ENCODE peak calls at places on chromosomes 3 and 15, in six cellular contexts. T is CD4-positive, alpha-beta T cell; B is K562; R is tibial nerve; U is AG04449; O is ovary. F is an unnamed sample.

GRCh38 chr3:128133273-128133883 is 9.8 kb upstream of the RUVBL1 start:
- DNase-seq in T (peak), B (no peak), R (no peak), U (no peak), O (no peak), F (no peak)

GRCh38 chr15:29566914-29567313 is 255.4 kb downstream of the TJP1 start:
- DNase-seq in T (no peak), B (no peak), R (no peak), U (no peak), O (no peak), F (no peak)

GRCh38 chr3:141389703-141390102 is 21.4 kb downstream of the ZBTB38 start:
- DNase-seq in T (no peak), B (no peak), R (no peak), U (no peak), O (no peak), F (no peak)

GRCh38 chr3:110101361-110101760 is 764.0 kb upstream of the DPPA4 start:
- DNase-seq in T (no peak), B (no peak), R (no peak), U (no peak), O (no peak), F (no peak)

GRCh38 chr3:144521131-144521530 is 549.5 kb downstream of the DIPK2A start:
- DNase-seq in T (no peak), B (no peak), R (no peak), U (no peak), O (no peak), F (no peak)

GRCh38 chr3:108125550-108126071 is 34.8 kb upstream of the CD47 start:
- DNase-seq in T (peak), B (peak), R (no peak), U (no peak), O (no peak), F (no peak)

GRCh38 chr15:70033529-70034140 is 64.1 kb downstream of the TLE3 start:
- DNase-seq in T (no peak), B (no peak), R (no peak), U (no peak), O (no peak), F (no peak)

GRCh38 chr3:24680214-24680967 is 185.7 kb upstream of the THRB start:
- DNase-seq in T (peak), B (peak), R (peak), U (no peak), O (peak), F (peak)

GRCh38 chr15:81326466-81327212 is 2.7 kb upstream of the STARD5 start:
- DNase-seq in T (no peak), B (no peak), R (no peak), U (no peak), O (no peak), F (no peak)

GRCh38 chr15:56532766-56533455 is 68.0 kb upstream of the MNS1 start:
- DNase-seq in T (no peak), B (no peak), R (no peak), U (no peak), O (no peak), F (no peak)

GRCh38 chr3:88141458-88142083 is 8.2 kb upstream of the C3orf38 start:
- DNase-seq in T (no peak), B (no peak), R (no peak), U (peak), O (no peak), F (no peak)

GRCh38 chr15:85440451-85440850 is 60.0 kb downstream of the AKAP13 start:
- DNase-seq in T (no peak), B (no peak), R (no peak), U (no peak), O (no peak), F (peak)

GRCh38 chr3:141530133-141530768 is 43.4 kb downstream of the RASA2 start:
- DNase-seq in T (peak), B (no peak), R (no peak), U (peak), O (no peak), F (no peak)

GRCh38 chr15:44782516-44782915 is 46.2 kb downstream of the TRIM69 start:
- DNase-seq in T (no peak), B (no peak), R (no peak), U (no peak), O (no peak), F (no peak)

GRCh38 chr15:28096720-28097431 is 2.2 kb downstream of the OCA2 start:
- DNase-seq in T (no peak), B (no peak), R (no peak), U (no peak), O (no peak), F (no peak)

GRCh38 chr3:63950698-63951097 is 38.5 kb upstream of the SCAANT1 start:
- DNase-seq in T (no peak), B (no peak), R (no peak), U (no peak), O (no peak), F (no peak)

GRCh38 chr3:24616138-24616829 is 121.6 kb upstream of the THRB start:
- DNase-seq in T (no peak), B (no peak), R (no peak), U (no peak), O (no peak), F (no peak)

GRCh38 chr3:156445117-156445968 is 109.6 kb downstream of the SSR3 start:
- DNase-seq in T (no peak), B (no peak), R (no peak), U (no peak), O (no peak), F (no peak)

GRCh38 chr15:68820205-68820588 is 498 bp downstream of the ANP32A start:
- DNase-seq in T (peak), B (no peak), R (no peak), U (no peak), O (peak), F (peak)

GRCh38 chr3:69444980-69445379 is 59.1 kb upstream of the FRMD4B start:
- DNase-seq in T (no peak), B (no peak), R (no peak), U (no peak), O (no peak), F (no peak)

GRCh38 chr3:171142985-171143384 is 116.5 kb upstream of the SLC2A2 start:
- DNase-seq in T (no peak), B (no peak), R (no peak), U (no peak), O (no peak), F (no peak)

GRCh38 chr3:127427169-127427655 is 139.4 kb upstream of the PRR20G start:
- DNase-seq in T (no peak), B (no peak), R (no peak), U (no peak), O (no peak), F (no peak)

GRCh38 chr3:72310028-72310987 is 525.4 kb upstream of the PROK2 start:
- DNase-seq in T (no peak), B (no peak), R (no peak), U (peak), O (no peak), F (peak)

GRCh38 chr3:141279074-141279945 is 47.7 kb downstream of the PXYLP1 start:
- DNase-seq in T (no peak), B (no peak), R (no peak), U (no peak), O (no peak), F (no peak)

GRCh38 chr3:154122096-154122911 is 1.1 kb downstream of the ARHGEF26 start:
- DNase-seq in T (no peak), B (no peak), R (no peak), U (no peak), O (peak), F (peak)

GRCh38 chr3:148211725-148212124 is 486.0 kb upstream of the AGTR1 start:
- DNase-seq in T (no peak), B (no peak), R (no peak), U (no peak), O (no peak), F (no peak)

GRCh38 chr15:33114484-33114767 is 80.1 kb downstream of the FMN1 start:
- DNase-seq in T (no peak), B (no peak), R (no peak), U (no peak), O (no peak), F (no peak)

GRCh38 chr3:463793-464192 is 267.2 kb downstream of the CHL1 start:
- DNase-seq in T (no peak), B (no peak), R (no peak), U (no peak), O (no peak), F (peak)

GRCh38 chr15:66294932-66295235 is 1.5 kb downstream of the DIS3L start:
- DNase-seq in T (no peak), B (no peak), R (no peak), U (peak), O (no peak), F (peak)

GRCh38 chr3:187978433-187979011 is 175.4 kb upstream of the LPP start:
- DNase-seq in T (no peak), B (no peak), R (no peak), U (no peak), O (no peak), F (no peak)

GRCh38 chr15:75727851-75728715 is 15.4 kb upstream of the CSPG4 start:
- DNase-seq in T (peak), B (no peak), R (peak), U (no peak), O (no peak), F (no peak)

GRCh38 chr15:88487176-88487795 is 19.8 kb downstream of the MRPS11 start:
- DNase-seq in T (no peak), B (no peak), R (no peak), U (no peak), O (no peak), F (no peak)

GRCh38 chr3:141458937-141459510 is 27.8 kb upstream of the RASA2 start:
- DNase-seq in T (no peak), B (peak), R (no peak), U (no peak), O (no peak), F (no peak)

DNA sequence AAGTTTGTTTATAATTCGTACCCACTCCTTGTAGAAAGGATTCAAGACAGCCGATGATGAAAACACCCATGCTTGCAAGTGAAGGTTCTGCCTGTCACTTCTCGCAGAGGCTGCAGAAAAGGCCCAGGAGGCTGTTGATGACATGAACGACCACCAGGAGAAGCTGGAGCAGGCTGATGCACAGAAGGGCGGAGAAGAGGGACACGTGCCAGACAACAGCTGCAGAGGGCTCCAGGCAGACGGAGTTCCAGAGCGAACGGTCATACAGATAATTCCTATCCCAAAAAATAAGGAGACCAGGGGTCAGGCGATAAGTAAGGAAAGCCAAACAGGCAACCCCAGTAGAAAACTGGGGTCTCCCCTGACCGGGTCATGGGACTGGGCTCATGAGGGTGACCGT is 5.7 kb upstream of the DYNLT2B start:
- DNase-seq in T (no peak), B (no peak), R (no peak), U (no peak), O (no peak), F (no peak)
- TF ChIP-seq CTCF in T (peak), B (peak), R (no peak), U (no peak), O (no peak), F (no peak)

GRCh38 chr3:177035678-177036077 is 161.6 kb downstream of the TBL1XR1 start:
- DNase-seq in T (no peak), B (no peak), R (no peak), U (no peak), O (no peak), F (no peak)
- TF ChIP-seq CTCF in T (no peak), B (no peak), R (no peak), U (no peak), O (no peak), F (no peak)

GRCh38 chr15:90095521-90095959 is 6.7 kb downstream of the IDH2 start:
- DNase-seq in T (no peak), B (no peak), R (no peak), U (no peak), O (no peak), F (peak)
- TF ChIP-seq CTCF in T (no peak), B (no peak), R (no peak), U (no peak), O (no peak), F (no peak)

DNA sequence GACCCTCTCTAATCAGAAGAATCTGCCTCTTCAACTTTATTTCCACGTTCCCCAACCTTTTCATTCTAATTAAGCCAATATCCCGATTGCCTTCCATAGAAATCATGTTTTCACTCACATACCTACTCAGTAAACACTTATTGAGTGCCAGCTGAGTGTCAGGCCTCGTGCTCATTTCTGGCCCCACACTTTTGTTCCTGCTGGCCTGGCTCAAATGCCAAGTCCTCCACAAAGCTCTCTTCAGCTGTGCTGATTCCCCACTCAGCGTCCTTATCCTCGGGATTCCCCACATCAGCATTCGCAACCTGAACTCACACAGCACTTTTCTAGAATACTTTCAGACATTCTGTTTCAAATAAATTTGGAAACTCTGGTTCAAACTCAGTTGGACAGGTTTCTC is 68.9 kb downstream of the THBS1 start:
- DNase-seq in T (no peak), B (no peak), R (no peak), U (no peak), O (no peak), F (no peak)
- TF ChIP-seq CTCF in T (no peak), B (no peak), R (no peak), U (no peak), O (no peak), F (no peak)

GRCh38 chr3:57397175-57398026 is 104.9 kb upstream of the ASB14 start:
- DNase-seq in T (peak), B (peak), R (no peak), U (no peak), O (no peak), F (peak)
- TF ChIP-seq CTCF in T (peak), B (peak), R (peak), U (peak), O (no peak), F (peak)

GRCh38 chr15:78179906-78180305 is 30.7 kb downstream of the IDH3A start:
- DNase-seq in T (no peak), B (no peak), R (no peak), U (no peak), O (no peak), F (no peak)
- TF ChIP-seq CTCF in T (no peak), B (no peak), R (no peak), U (no peak), O (no peak), F (no peak)

GRCh38 chr3:118412503-118412902 is 622.1 kb downstream of the IGSF11 start:
- DNase-seq in T (no peak), B (no peak), R (no peak), U (no peak), O (no peak), F (no peak)
- TF ChIP-seq CTCF in T (no peak), B (no peak), R (no peak), U (no peak), O (no peak), F (peak)

GRCh38 chr3:67037615-67038014 is 39.5 kb downstream of the KBTBD8 start:
- DNase-seq in T (no peak), B (no peak), R (no peak), U (no peak), O (no peak), F (no peak)
- TF ChIP-seq CTCF in T (no peak), B (no peak), R (no peak), U (no peak), O (no peak), F (no peak)

F was measured in GM13977.